ENCODE peak calls at places on chromosomes 5 and 9, in eight cellular contexts. V is IMR-90; C is fibroblast of mammary gland; Y is sigmoid colon; K is GM06990; Z is pons; A is CD8-positive, alpha-beta memory T cell; B is foreskin fibroblast. I is an unnamed sample.

GRCh38 chr5:79774171-79774854 is 84.7 kb downstream of the CMYA5 start:
- DNase-seq in V (peak; percentile 4), C (peak; percentile 77), Y (no peak), K (no peak), Z (no peak), A (no peak), B (no peak), I (no peak)

GRCh38 chr5:80399553-80400239 is 8.2 kb upstream of the ZFYVE16 start:
- DNase-seq in V (peak; percentile 73), C (peak; percentile 86), Y (no peak), K (peak; percentile 39), Z (peak; percentile 51), A (no peak), B (peak; percentile 41), I (no peak)

GRCh38 chr5:74179183-74179582 is 461.3 kb downstream of the ENC1 start:
- DNase-seq in V (peak; percentile 97), C (peak; percentile 93), Y (no peak), K (no peak), Z (peak; percentile 22), A (no peak), B (peak; percentile 68), I (no peak)

GRCh38 chr5:56050566-56051292 is 56.0 kb upstream of the IL6ST start:
- DNase-seq in V (no peak), C (no peak), Y (no peak), K (no peak), Z (peak; percentile 81), A (no peak), B (no peak), I (no peak)

GRCh38 chr9:68685770-68686169 is 19.3 kb upstream of the PIP5K1B start:
- DNase-seq in V (no peak), C (no peak), Y (no peak), K (no peak), Z (no peak), A (no peak), B (no peak), I (no peak)

GRCh38 chr5:101783241-101784095 is 512.6 kb downstream of the SLCO4C1 start:
- DNase-seq in V (no peak), C (no peak), Y (no peak), K (no peak), Z (no peak), A (no peak), B (no peak), I (no peak)

GRCh38 chr5:144406463-144406862 is 235.8 kb downstream of the KCTD16 start:
- DNase-seq in V (no peak), C (no peak), Y (no peak), K (no peak), Z (no peak), A (no peak), B (no peak), I (no peak)

GRCh38 chr5:100992354-100992753 is 89.3 kb upstream of the ST8SIA4 start:
- DNase-seq in V (no peak), C (no peak), Y (no peak), K (no peak), Z (no peak), A (no peak), B (no peak), I (no peak)

GRCh38 chr5:36744678-36745659 is 131.6 kb upstream of the NIPBL start:
- DNase-seq in V (peak; percentile 63), C (peak; percentile 76), Y (peak; percentile 72), K (peak; percentile 49), Z (peak; percentile 58), A (no peak), B (peak; percentile 53), I (peak; percentile 29)

GRCh38 chr5:18985397-18985796 is 1002.6 kb downstream of the CDH18 start:
- DNase-seq in V (no peak), C (no peak), Y (no peak), K (no peak), Z (peak; percentile 36), A (no peak), B (no peak), I (no peak)

GRCh38 chr5:15452780-15453179 is 47.2 kb upstream of the FBXL7 start:
- DNase-seq in V (no peak), C (no peak), Y (no peak), K (no peak), Z (no peak), A (no peak), B (no peak), I (no peak)

GRCh38 chr9:31908891-31909480 is 475.5 kb upstream of the ACO1 start:
- DNase-seq in V (no peak), C (no peak), Y (no peak), K (peak; percentile 0), Z (no peak), A (no peak), B (no peak), I (no peak)

GRCh38 chr9:124941689-124942561 is 1.0 kb upstream of the GOLGA1 start:
- DNase-seq in V (peak; percentile 58), C (peak; percentile 53), Y (peak; percentile 80), K (no peak), Z (peak; percentile 52), A (peak; percentile 46), B (no peak), I (peak; percentile 44)

GRCh38 chr5:164679461-164679860 is 1174.0 kb downstream of the MAT2B start:
- DNase-seq in V (no peak), C (no peak), Y (no peak), K (no peak), Z (no peak), A (no peak), B (no peak), I (no peak)

GRCh38 chr9:32590898-32591297 is 17.9 kb upstream of the NDUFB6 start:
- DNase-seq in V (no peak), C (no peak), Y (no peak), K (no peak), Z (no peak), A (no peak), B (no peak), I (no peak)

GRCh38 chr5:172029876-172030275 is 23.4 kb upstream of the FBXW11 start:
- DNase-seq in V (no peak), C (no peak), Y (no peak), K (no peak), Z (no peak), A (no peak), B (no peak), I (no peak)

GRCh38 chr9:115591584-115591984 is 473.6 kb upstream of the TNC start:
- DNase-seq in V (peak; percentile 100), C (peak; percentile 100), Y (peak; percentile 87), K (peak; percentile 7), Z (peak; percentile 69), A (no peak), B (peak; percentile 97), I (no peak)

GRCh38 chr9:114238471-114238870 is 83.1 kb downstream of the COL27A1 start:
- DNase-seq in V (no peak), C (no peak), Y (no peak), K (no peak), Z (no peak), A (no peak), B (no peak), I (peak; percentile 78)

GRCh38 chr5:170791325-170791954 is 7.9 kb downstream of the GABRP start:
- DNase-seq in V (peak; percentile 56), C (peak; percentile 58), Y (no peak), K (no peak), Z (peak; percentile 87), A (no peak), B (peak; percentile 32), I (peak; percentile 76)

GRCh38 chr5:4442221-4442620 is 697.9 kb upstream of the ADAMTS16 start:
- DNase-seq in V (no peak), C (no peak), Y (no peak), K (no peak), Z (no peak), A (no peak), B (no peak), I (no peak)